ENCODE peak calls at places on chromosomes 11 and 22, in four cellular contexts. One of them, this sample, is unnamed. For H3K27me3, the result is how much of the 10 kb centered on the place peaks cover.

GRCh38 chr22:24601217-24602104 is 1.5 kb upstream of the GGT1 start:
- DNase-seq in astrocyte: no peak
- DNase-seq in right atrium auricular region: no peak
- DNase-seq in transverse colon: peak
- DNase-seq in this sample: no peak

GRCh38 chr11:46254135-46254491 is 23.3 kb upstream of the CREB3L1 start:
- DNase-seq in transverse colon: peak
- DNase-seq in right atrium auricular region: no peak
- DNase-seq in astrocyte: no peak
- DNase-seq in this sample: no peak

GRCh38 chr22:24555160-24555495 is 190 bp upstream of the GUCD1 start:
- DNase-seq in right atrium auricular region: peak
- DNase-seq in astrocyte: peak
- DNase-seq in transverse colon: peak
- DNase-seq in this sample: peak

GRCh38 chr11:34514597-34514996 is 1.0 kb upstream of the ELF5 start:
- DNase-seq in astrocyte: no peak
- DNase-seq in transverse colon: no peak
- DNase-seq in right atrium auricular region: no peak
- DNase-seq in this sample: no peak

GRCh38 chr11:109033627-109034340 is 368.9 kb downstream of the DDX10 start:
- DNase-seq in transverse colon: no peak
- DNase-seq in right atrium auricular region: no peak
- DNase-seq in astrocyte: peak
- DNase-seq in this sample: peak

GRCh38 chr11:60831501-60832079 is 10.3 kb upstream of the CCDC86 start:
- DNase-seq in transverse colon: no peak
- DNase-seq in right atrium auricular region: no peak
- DNase-seq in astrocyte: peak
- DNase-seq in this sample: peak

GRCh38 chr11:87443707-87444106 is 406.0 kb downstream of the TMEM135 start:
- DNase-seq in right atrium auricular region: no peak
- DNase-seq in astrocyte: peak
- DNase-seq in transverse colon: no peak
- DNase-seq in this sample: no peak

GRCh38 chr11:67309166-67309565 is 5.8 kb downstream of the SSH3 start:
- DNase-seq in transverse colon: no peak
- DNase-seq in right atrium auricular region: no peak
- DNase-seq in astrocyte: no peak
- DNase-seq in this sample: no peak

GRCh38 chr22:22834204-22834603 is 53.4 kb upstream of the IGLL5 start:
- DNase-seq in right atrium auricular region: no peak
- DNase-seq in astrocyte: no peak
- DNase-seq in transverse colon: no peak
- DNase-seq in this sample: no peak

GRCh38 chr11:82903843-82904586 is 2.5 kb downstream of the DDIAS start:
- DNase-seq in right atrium auricular region: no peak
- DNase-seq in transverse colon: no peak
- DNase-seq in astrocyte: no peak
- DNase-seq in this sample: no peak

GRCh38 chr22:36816635-36817428 is at the start of gene PVALB:
- DNase-seq in transverse colon: no peak
- DNase-seq in astrocyte: peak
- DNase-seq in right atrium auricular region: no peak
- DNase-seq in this sample: no peak

GRCh38 chr11:44562836-44563460 is 2.5 kb upstream of the CD82 start:
- DNase-seq in right atrium auricular region: no peak
- DNase-seq in transverse colon: no peak
- DNase-seq in astrocyte: no peak
- DNase-seq in this sample: no peak

GRCh38 chr11:133937015-133937414 is 19.8 kb downstream of the IGSF9B start:
- DNase-seq in right atrium auricular region: no peak
- DNase-seq in transverse colon: no peak
- DNase-seq in astrocyte: no peak
- DNase-seq in this sample: no peak

GRCh38 chr11:78961186-78961782 is 386.6 kb upstream of the NARS2 start:
- DNase-seq in right atrium auricular region: no peak
- DNase-seq in astrocyte: peak
- DNase-seq in transverse colon: peak
- DNase-seq in this sample: no peak

GRCh38 chr11:2521681-2522630 is 77.1 kb downstream of the KCNQ1 start:
- DNase-seq in astrocyte: no peak
- DNase-seq in right atrium auricular region: peak
- DNase-seq in transverse colon: peak
- DNase-seq in this sample: no peak

GRCh38 chr11:47488111-47488510 is 39.2 kb upstream of the RAPSN start:
- DNase-seq in astrocyte: no peak
- DNase-seq in right atrium auricular region: no peak
- DNase-seq in transverse colon: no peak
- DNase-seq in this sample: no peak

GRCh38 chr11:44377914-44378321 is 68.0 kb upstream of the ALX4 start:
- DNase-seq in transverse colon: no peak
- DNase-seq in right atrium auricular region: no peak
- DNase-seq in astrocyte: no peak
- DNase-seq in this sample: no peak

GRCh38 chr11:134592391-134592990 is 180.4 kb upstream of the B3GAT1 start:
- DNase-seq in transverse colon: peak
- DNase-seq in right atrium auricular region: no peak
- DNase-seq in astrocyte: no peak
- DNase-seq in this sample: no peak

GRCh38 chr22:22979954-22980353 is 90.4 kb upstream of the GNAZ start:
- DNase-seq in astrocyte: no peak
- DNase-seq in transverse colon: no peak
- DNase-seq in right atrium auricular region: no peak
- DNase-seq in this sample: no peak

GRCh38 chr22:44347549-44347948 is 34.8 kb upstream of the SHISAL1 start:
- DNase-seq in astrocyte: no peak
- DNase-seq in transverse colon: no peak
- DNase-seq in right atrium auricular region: no peak
- DNase-seq in this sample: no peak

GRCh38 chr11:123509737-123510578 is 79.9 kb downstream of the GRAMD1B start:
- DNase-seq in transverse colon: no peak
- DNase-seq in astrocyte: peak
- DNase-seq in right atrium auricular region: no peak
- DNase-seq in this sample: peak

GRCh38 chr11:45993438-45994064 is 71.1 kb downstream of the LARGE2 start:
- DNase-seq in astrocyte: peak
- DNase-seq in transverse colon: peak
- DNase-seq in right atrium auricular region: no peak
- DNase-seq in this sample: no peak

GRCh38 chr11:29679996-29680395 is 336.8 kb downstream of the KCNA4 start:
- DNase-seq in astrocyte: no peak
- DNase-seq in right atrium auricular region: no peak
- DNase-seq in transverse colon: no peak
- DNase-seq in this sample: no peak

GRCh38 chr11:69812927-69813326 is 6.3 kb downstream of the FGF3 start:
- DNase-seq in transverse colon: no peak
- DNase-seq in right atrium auricular region: no peak
- DNase-seq in astrocyte: no peak
- DNase-seq in this sample: no peak

GRCh38 chr22:30855677-30856518 is 112.7 kb downstream of the MORC2 start:
- DNase-seq in right atrium auricular region: no peak
- DNase-seq in transverse colon: no peak
- DNase-seq in astrocyte: no peak
- DNase-seq in this sample: no peak

GRCh38 chr11:1625541-1625940 is 3.6 kb upstream of the KRTAP5-4 start:
- DNase-seq in right atrium auricular region: no peak
- DNase-seq in transverse colon: no peak
- DNase-seq in astrocyte: no peak
- DNase-seq in this sample: no peak

GRCh38 chr11:125257185-125257584 is 92.6 kb downstream of the PKNOX2 start:
- DNase-seq in transverse colon: no peak
- DNase-seq in astrocyte: no peak
- DNase-seq in right atrium auricular region: no peak
- DNase-seq in this sample: no peak

DNA sequence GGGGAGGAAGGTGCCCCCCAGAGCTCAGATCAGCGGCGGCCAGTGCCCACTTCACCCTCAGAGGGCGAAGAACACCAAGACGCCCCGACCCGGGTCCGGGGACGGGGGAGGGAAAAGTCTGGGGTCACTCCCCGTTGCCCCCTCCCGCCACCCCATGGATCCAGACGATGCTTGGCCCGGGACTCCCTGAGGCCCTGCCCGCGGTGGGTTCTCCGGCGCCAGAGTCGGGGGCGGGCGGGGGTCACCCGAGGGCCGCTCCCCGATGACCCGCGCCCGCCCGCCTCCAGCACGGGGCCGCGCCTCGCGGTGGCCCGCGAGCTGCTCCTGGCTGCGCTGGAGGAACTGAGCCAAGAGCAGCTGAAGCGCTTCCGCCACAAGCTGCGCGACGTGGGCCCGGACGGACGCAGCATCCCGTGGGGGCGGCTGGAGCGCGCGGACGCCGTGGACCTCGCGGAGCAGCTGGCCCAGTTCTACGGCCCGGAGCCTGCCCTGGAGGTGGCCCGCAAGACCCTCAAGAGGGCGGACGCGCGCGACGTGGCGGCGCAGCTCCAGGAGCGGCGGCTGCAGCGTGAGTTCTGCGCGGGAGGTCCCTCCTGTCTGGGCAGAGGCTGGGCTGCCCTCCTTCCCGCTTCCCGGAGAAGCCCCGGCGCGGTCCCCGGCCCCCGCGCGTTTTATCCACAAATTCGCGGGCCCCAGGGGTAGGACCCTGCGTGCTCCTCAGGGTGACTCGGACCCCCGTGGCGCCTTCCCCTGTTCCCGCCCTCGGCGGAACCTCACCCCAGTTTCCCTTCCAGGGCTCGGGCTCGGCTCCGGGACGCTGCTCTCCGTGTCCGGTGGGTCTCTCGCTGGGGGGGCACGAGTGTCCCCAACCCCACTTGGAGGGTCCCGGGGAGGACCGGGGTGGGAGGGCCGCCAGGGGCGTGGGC is 1.1 kb downstream of the NLRP6 start:
- DNase-seq in transverse colon: no peak
- DNase-seq in right atrium auricular region: no peak
- DNase-seq in astrocyte: no peak
- DNase-seq in this sample: no peak
- H3K27me3 ChIP-seq in transverse colon: half or more
- H3K27me3 ChIP-seq in right atrium auricular region: under half
- H3K27me3 ChIP-seq in astrocyte: half or more
- H3K27me3 ChIP-seq in this sample: half or more

DNA sequence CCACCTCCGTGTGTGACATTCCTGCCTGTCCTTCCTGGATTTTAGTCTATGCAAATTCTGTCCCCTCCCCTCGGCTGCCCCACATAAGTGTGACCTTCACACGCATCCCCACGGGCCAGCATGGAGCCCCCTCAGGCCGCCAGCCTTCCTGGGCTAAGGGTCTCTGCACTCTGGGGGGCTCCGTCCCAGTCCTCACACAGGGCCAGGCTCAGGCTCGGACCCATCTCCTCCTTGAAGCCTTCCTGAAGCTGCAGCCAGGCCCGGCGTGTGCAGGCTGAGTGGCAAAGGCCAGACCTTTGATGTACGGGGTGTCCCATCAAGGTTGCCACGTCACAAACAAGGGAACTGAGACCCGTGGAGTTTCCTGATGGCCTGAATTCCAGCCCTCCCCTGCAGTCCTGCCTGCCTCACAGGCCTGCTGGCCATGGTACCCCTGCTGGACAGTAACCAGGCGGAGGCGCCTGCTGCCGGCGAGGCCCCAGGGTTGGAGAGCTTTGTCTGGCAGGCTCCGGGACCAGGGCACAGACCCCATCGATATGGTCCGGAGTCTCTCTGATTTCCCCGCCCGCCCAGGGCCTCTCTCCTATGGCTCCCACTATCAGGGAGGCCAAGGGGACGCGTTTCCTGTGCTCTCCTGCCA is 791.7 kb downstream of the BRD1 start:
- DNase-seq in astrocyte: no peak
- DNase-seq in transverse colon: no peak
- DNase-seq in right atrium auricular region: no peak
- DNase-seq in this sample: no peak
- H3K27me3 ChIP-seq in astrocyte: under half
- H3K27me3 ChIP-seq in transverse colon: under half
- H3K27me3 ChIP-seq in right atrium auricular region: under half
- H3K27me3 ChIP-seq in this sample: under half

GRCh38 chr11:58807358-58807757 is 37.1 kb downstream of the GLYATL2 start:
- DNase-seq in transverse colon: no peak
- DNase-seq in astrocyte: no peak
- DNase-seq in right atrium auricular region: no peak
- DNase-seq in this sample: no peak
- H3K27me3 ChIP-seq in transverse colon: under half
- H3K27me3 ChIP-seq in astrocyte: under half
- H3K27me3 ChIP-seq in right atrium auricular region: under half
- H3K27me3 ChIP-seq in this sample: under half

GRCh38 chr11:405976-406795 is 8.6 kb downstream of the SIGIRR start:
- DNase-seq in right atrium auricular region: no peak
- DNase-seq in transverse colon: no peak
- DNase-seq in astrocyte: no peak
- DNase-seq in this sample: no peak
- H3K27me3 ChIP-seq in right atrium auricular region: under half
- H3K27me3 ChIP-seq in transverse colon: under half
- H3K27me3 ChIP-seq in astrocyte: under half
- H3K27me3 ChIP-seq in this sample: under half

This sample was measured in kidney epithelial cell.